ENCODE peak calls at places on chromosomes 3 and 15, in five cellular contexts. One of them, this sample, is unnamed.

GRCh38 chr15:39486546-39487081 is 94.3 kb upstream of the THBS1 start:
- DNase-seq in BJ: no peak
- DNase-seq in GM23248: no peak
- DNase-seq in HFFc6: no peak
- DNase-seq in GM18507: no peak
- DNase-seq in this sample: no peak

GRCh38 chr15:57364282-57365007 is 11.9 kb upstream of the CGNL1 start:
- DNase-seq in HFFc6: no peak
- DNase-seq in BJ: no peak
- DNase-seq in GM23248: no peak
- DNase-seq in GM18507: no peak
- DNase-seq in this sample: no peak

GRCh38 chr15:77057072-77057471 is 13.8 kb downstream of the TSPAN3 start:
- DNase-seq in GM18507: no peak
- DNase-seq in GM23248: no peak
- DNase-seq in HFFc6: no peak
- DNase-seq in BJ: no peak
- DNase-seq in this sample: no peak

GRCh38 chr15:51004103-51004536 is 90.6 kb downstream of the TNFAIP8L3 start:
- DNase-seq in GM23248: peak; percentile 91
- DNase-seq in HFFc6: peak; percentile 3
- DNase-seq in BJ: no peak
- DNase-seq in GM18507: no peak
- DNase-seq in this sample: no peak

GRCh38 chr3:128681277-128681829 is 30.7 kb upstream of the RPN1 start:
- DNase-seq in GM18507: no peak
- DNase-seq in BJ: no peak
- DNase-seq in HFFc6: no peak
- DNase-seq in GM23248: no peak
- DNase-seq in this sample: no peak

GRCh38 chr3:10614160-10614559 is 108.8 kb upstream of the ATP2B2 start:
- DNase-seq in HFFc6: no peak
- DNase-seq in GM18507: no peak
- DNase-seq in BJ: no peak
- DNase-seq in GM23248: no peak
- DNase-seq in this sample: no peak

GRCh38 chr3:49387721-49388120 is 24.1 kb downstream of the RHOA start:
- DNase-seq in BJ: no peak
- DNase-seq in GM23248: peak; percentile 64
- DNase-seq in GM18507: no peak
- DNase-seq in HFFc6: peak; percentile 43
- DNase-seq in this sample: no peak

GRCh38 chr15:81575436-81576123 is 201.6 kb upstream of the TMC3 start:
- DNase-seq in BJ: no peak
- DNase-seq in GM23248: no peak
- DNase-seq in HFFc6: no peak
- DNase-seq in GM18507: no peak
- DNase-seq in this sample: no peak

GRCh38 chr15:89864958-89865739 is 28.6 kb downstream of the AP3S2 start:
- DNase-seq in HFFc6: no peak
- DNase-seq in GM23248: no peak
- DNase-seq in GM18507: no peak
- DNase-seq in BJ: no peak
- DNase-seq in this sample: no peak

GRCh38 chr3:173709026-173709425 is 311.5 kb downstream of the NLGN1 start:
- DNase-seq in BJ: no peak
- DNase-seq in GM18507: no peak
- DNase-seq in GM23248: peak; percentile 25
- DNase-seq in HFFc6: no peak
- DNase-seq in this sample: no peak

GRCh38 chr3:42847731-42848130 is 27.9 kb downstream of the CYP8B1 start:
- DNase-seq in GM23248: no peak
- DNase-seq in GM18507: no peak
- DNase-seq in BJ: no peak
- DNase-seq in HFFc6: no peak
- DNase-seq in this sample: no peak

GRCh38 chr3:117681619-117682018 is 972.0 kb downstream of the TUSC7 start:
- DNase-seq in GM18507: no peak
- DNase-seq in BJ: no peak
- DNase-seq in HFFc6: peak; percentile 76
- DNase-seq in GM23248: peak; percentile 92
- DNase-seq in this sample: no peak

GRCh38 chr3:31903686-31904431 is 77.2 kb downstream of the OSBPL10 start:
- DNase-seq in HFFc6: no peak
- DNase-seq in GM23248: no peak
- DNase-seq in BJ: no peak
- DNase-seq in GM18507: no peak
- DNase-seq in this sample: no peak

GRCh38 chr3:16203031-16203430 is 28.6 kb downstream of the GALNT15 start:
- DNase-seq in GM18507: no peak
- DNase-seq in HFFc6: peak; percentile 77
- DNase-seq in BJ: peak; percentile 53
- DNase-seq in GM23248: peak; percentile 69
- DNase-seq in this sample: no peak

GRCh38 chr3:41209646-41210045 is 10.3 kb downstream of the CTNNB1 start:
- DNase-seq in HFFc6: no peak
- DNase-seq in GM18507: no peak
- DNase-seq in BJ: no peak
- DNase-seq in GM23248: no peak
- DNase-seq in this sample: no peak

This sample was measured in stimulated activated naive CD4-positive, alpha-beta T cell treated with Interleukin-2 at 50 U/mL for 16 hours.